ENCODE peak calls at places on chromosomes 16 and 17, in nine cellular contexts. One of them, this sample, is unnamed.

GRCh38 chr17:83170571-83171260 is 91.3 kb downstream of the METRNL start:
- DNase-seq in iris pigment epithelial cell: no peak
- DNase-seq in cortex of kidney: no peak
- DNase-seq in amygdala: no peak
- DNase-seq in heart left ventricle: no peak
- DNase-seq in SHP77: no peak
- DNase-seq in esophagus squamous epithelium: no peak
- DNase-seq in NCI-H748 treated with DMSO at 0.1 percent for 48 hours: no peak
- DNase-seq in AG09319: no peak
- DNase-seq in this sample: no peak

GRCh38 chr16:3938843-3939624 is 58.5 kb upstream of the CREBBP start:
- DNase-seq in iris pigment epithelial cell: peak
- DNase-seq in cortex of kidney: no peak
- DNase-seq in amygdala: no peak
- DNase-seq in heart left ventricle: peak
- DNase-seq in SHP77: peak
- DNase-seq in esophagus squamous epithelium: no peak
- DNase-seq in NCI-H748 treated with DMSO at 0.1 percent for 48 hours: no peak
- DNase-seq in AG09319: peak
- DNase-seq in this sample: peak

GRCh38 chr17:14282700-14283099 is 18.2 kb upstream of the HS3ST3B1 start:
- DNase-seq in iris pigment epithelial cell: no peak
- DNase-seq in cortex of kidney: no peak
- DNase-seq in amygdala: no peak
- DNase-seq in heart left ventricle: no peak
- DNase-seq in SHP77: no peak
- DNase-seq in esophagus squamous epithelium: no peak
- DNase-seq in NCI-H748 treated with DMSO at 0.1 percent for 48 hours: no peak
- DNase-seq in AG09319: no peak
- DNase-seq in this sample: no peak

GRCh38 chr16:68452176-68452575 is 3.9 kb upstream of the SMPD3 start:
- DNase-seq in iris pigment epithelial cell: peak
- DNase-seq in cortex of kidney: no peak
- DNase-seq in amygdala: no peak
- DNase-seq in heart left ventricle: no peak
- DNase-seq in SHP77: no peak
- DNase-seq in esophagus squamous epithelium: no peak
- DNase-seq in NCI-H748 treated with DMSO at 0.1 percent for 48 hours: no peak
- DNase-seq in AG09319: no peak
- DNase-seq in this sample: no peak

GRCh38 chr16:84751947-84752346 is 52.1 kb downstream of the USP10 start:
- DNase-seq in iris pigment epithelial cell: peak
- DNase-seq in cortex of kidney: no peak
- DNase-seq in amygdala: no peak
- DNase-seq in heart left ventricle: no peak
- DNase-seq in SHP77: no peak
- DNase-seq in esophagus squamous epithelium: no peak
- DNase-seq in NCI-H748 treated with DMSO at 0.1 percent for 48 hours: no peak
- DNase-seq in AG09319: no peak
- DNase-seq in this sample: no peak

GRCh38 chr16:49183911-49184310 is 97.7 kb downstream of the CBLN1 start:
- DNase-seq in iris pigment epithelial cell: no peak
- DNase-seq in cortex of kidney: no peak
- DNase-seq in amygdala: no peak
- DNase-seq in heart left ventricle: no peak
- DNase-seq in SHP77: peak
- DNase-seq in esophagus squamous epithelium: no peak
- DNase-seq in NCI-H748 treated with DMSO at 0.1 percent for 48 hours: peak
- DNase-seq in AG09319: no peak
- DNase-seq in this sample: peak

GRCh38 chr16:76214856-76215255 is 62.3 kb upstream of the CNTNAP4 start:
- DNase-seq in iris pigment epithelial cell: no peak
- DNase-seq in cortex of kidney: no peak
- DNase-seq in amygdala: no peak
- DNase-seq in heart left ventricle: no peak
- DNase-seq in SHP77: no peak
- DNase-seq in esophagus squamous epithelium: no peak
- DNase-seq in NCI-H748 treated with DMSO at 0.1 percent for 48 hours: no peak
- DNase-seq in AG09319: no peak
- DNase-seq in this sample: no peak

GRCh38 chr17:40326014-40326831 is 17.2 kb downstream of the RARA start:
- DNase-seq in iris pigment epithelial cell: no peak
- DNase-seq in cortex of kidney: no peak
- DNase-seq in amygdala: no peak
- DNase-seq in heart left ventricle: peak
- DNase-seq in SHP77: no peak
- DNase-seq in esophagus squamous epithelium: no peak
- DNase-seq in NCI-H748 treated with DMSO at 0.1 percent for 48 hours: no peak
- DNase-seq in AG09319: no peak
- DNase-seq in this sample: no peak

GRCh38 chr17:72671034-72671433 is 421.5 kb downstream of the SLC39A11 start:
- DNase-seq in iris pigment epithelial cell: no peak
- DNase-seq in cortex of kidney: no peak
- DNase-seq in amygdala: no peak
- DNase-seq in heart left ventricle: no peak
- DNase-seq in SHP77: no peak
- DNase-seq in esophagus squamous epithelium: no peak
- DNase-seq in NCI-H748 treated with DMSO at 0.1 percent for 48 hours: no peak
- DNase-seq in AG09319: no peak
- DNase-seq in this sample: no peak

GRCh38 chr17:49434821-49435581 is 20.3 kb upstream of the PHB1 start:
- DNase-seq in iris pigment epithelial cell: peak
- DNase-seq in cortex of kidney: no peak
- DNase-seq in amygdala: peak
- DNase-seq in heart left ventricle: no peak
- DNase-seq in SHP77: peak
- DNase-seq in esophagus squamous epithelium: no peak
- DNase-seq in NCI-H748 treated with DMSO at 0.1 percent for 48 hours: no peak
- DNase-seq in AG09319: peak
- DNase-seq in this sample: peak

GRCh38 chr17:18026408-18026776 is 12.6 kb downstream of the ATPAF2 start:
- DNase-seq in iris pigment epithelial cell: peak
- DNase-seq in cortex of kidney: no peak
- DNase-seq in amygdala: no peak
- DNase-seq in heart left ventricle: peak
- DNase-seq in SHP77: peak
- DNase-seq in esophagus squamous epithelium: no peak
- DNase-seq in NCI-H748 treated with DMSO at 0.1 percent for 48 hours: no peak
- DNase-seq in AG09319: peak
- DNase-seq in this sample: no peak

GRCh38 chr17:57355090-57355859 is 99.0 kb downstream of the MSI2 start:
- DNase-seq in iris pigment epithelial cell: no peak
- DNase-seq in cortex of kidney: no peak
- DNase-seq in amygdala: no peak
- DNase-seq in heart left ventricle: peak
- DNase-seq in SHP77: no peak
- DNase-seq in esophagus squamous epithelium: no peak
- DNase-seq in NCI-H748 treated with DMSO at 0.1 percent for 48 hours: no peak
- DNase-seq in AG09319: no peak
- DNase-seq in this sample: no peak

GRCh38 chr17:80387071-80387470 is 27.9 kb upstream of the ENDOV start:
- DNase-seq in iris pigment epithelial cell: no peak
- DNase-seq in cortex of kidney: no peak
- DNase-seq in amygdala: no peak
- DNase-seq in heart left ventricle: no peak
- DNase-seq in SHP77: no peak
- DNase-seq in esophagus squamous epithelium: no peak
- DNase-seq in NCI-H748 treated with DMSO at 0.1 percent for 48 hours: no peak
- DNase-seq in AG09319: no peak
- DNase-seq in this sample: no peak

GRCh38 chr16:1920727-1921155 is 2.5 kb upstream of the HS3ST6 start:
- DNase-seq in iris pigment epithelial cell: peak
- DNase-seq in cortex of kidney: no peak
- DNase-seq in amygdala: no peak
- DNase-seq in heart left ventricle: no peak
- DNase-seq in SHP77: peak
- DNase-seq in esophagus squamous epithelium: no peak
- DNase-seq in NCI-H748 treated with DMSO at 0.1 percent for 48 hours: no peak
- DNase-seq in AG09319: no peak
- DNase-seq in this sample: no peak

GRCh38 chr17:27155866-27156265 is 138.0 kb upstream of the WSB1 start:
- DNase-seq in iris pigment epithelial cell: no peak
- DNase-seq in cortex of kidney: no peak
- DNase-seq in amygdala: no peak
- DNase-seq in heart left ventricle: no peak
- DNase-seq in SHP77: no peak
- DNase-seq in esophagus squamous epithelium: no peak
- DNase-seq in NCI-H748 treated with DMSO at 0.1 percent for 48 hours: no peak
- DNase-seq in AG09319: no peak
- DNase-seq in this sample: no peak

GRCh38 chr16:23365602-23366240 is 63.6 kb downstream of the SCNN1B start:
- DNase-seq in iris pigment epithelial cell: no peak
- DNase-seq in cortex of kidney: no peak
- DNase-seq in amygdala: no peak
- DNase-seq in heart left ventricle: no peak
- DNase-seq in SHP77: no peak
- DNase-seq in esophagus squamous epithelium: no peak
- DNase-seq in NCI-H748 treated with DMSO at 0.1 percent for 48 hours: no peak
- DNase-seq in AG09319: no peak
- DNase-seq in this sample: no peak

GRCh38 chr16:63719926-63720325 is 1401.9 kb downstream of the CDH11 start:
- DNase-seq in iris pigment epithelial cell: no peak
- DNase-seq in cortex of kidney: no peak
- DNase-seq in amygdala: no peak
- DNase-seq in heart left ventricle: no peak
- DNase-seq in SHP77: no peak
- DNase-seq in esophagus squamous epithelium: no peak
- DNase-seq in NCI-H748 treated with DMSO at 0.1 percent for 48 hours: no peak
- DNase-seq in AG09319: no peak
- DNase-seq in this sample: no peak

GRCh38 chr17:67490471-67490870 is 113.4 kb downstream of the PITPNC1 start:
- DNase-seq in iris pigment epithelial cell: no peak
- DNase-seq in cortex of kidney: no peak
- DNase-seq in amygdala: no peak
- DNase-seq in heart left ventricle: no peak
- DNase-seq in SHP77: no peak
- DNase-seq in esophagus squamous epithelium: no peak
- DNase-seq in NCI-H748 treated with DMSO at 0.1 percent for 48 hours: no peak
- DNase-seq in AG09319: no peak
- DNase-seq in this sample: no peak

GRCh38 chr17:76915840-76916510 is 47.8 kb downstream of the MGAT5B start:
- DNase-seq in iris pigment epithelial cell: no peak
- DNase-seq in cortex of kidney: no peak
- DNase-seq in amygdala: no peak
- DNase-seq in heart left ventricle: no peak
- DNase-seq in SHP77: no peak
- DNase-seq in esophagus squamous epithelium: no peak
- DNase-seq in NCI-H748 treated with DMSO at 0.1 percent for 48 hours: no peak
- DNase-seq in AG09319: no peak
- DNase-seq in this sample: no peak

GRCh38 chr16:2511996-2512919 is 1.5 kb upstream of the ATP6V0C start:
- DNase-seq in iris pigment epithelial cell: no peak
- DNase-seq in cortex of kidney: no peak
- DNase-seq in amygdala: no peak
- DNase-seq in heart left ventricle: no peak
- DNase-seq in SHP77: no peak
- DNase-seq in esophagus squamous epithelium: no peak
- DNase-seq in NCI-H748 treated with DMSO at 0.1 percent for 48 hours: no peak
- DNase-seq in AG09319: no peak
- DNase-seq in this sample: no peak

GRCh38 chr16:67481561-67482259 is 753 bp upstream of the ATP6V0D1 start:
- DNase-seq in iris pigment epithelial cell: peak
- DNase-seq in cortex of kidney: no peak
- DNase-seq in amygdala: no peak
- DNase-seq in heart left ventricle: peak
- DNase-seq in SHP77: peak
- DNase-seq in esophagus squamous epithelium: no peak
- DNase-seq in NCI-H748 treated with DMSO at 0.1 percent for 48 hours: no peak
- DNase-seq in AG09319: no peak
- DNase-seq in this sample: no peak